ENCODE peak calls at places on chromosomes 3 and 15, in five cellular contexts. B, Z, V, H and G are unnamed samples. For H3K36me3 and H3K4me1, the result is how much of the 10 kb centered on the place peaks cover.

GRCh38 chr3:12829404-12829803 is 12.0 kb downstream of the RPL32 start:
- DNase-seq in Z (no peak), B (no peak), V (no peak), H (no peak), G (no peak)

GRCh38 chr3:177381070-177381469 is 183.8 kb upstream of the TBL1XR1 start:
- DNase-seq in B (no peak), V (no peak), Z (no peak), H (no peak), G (no peak)

GRCh38 chr3:194374930-194375329 is 5.4 kb upstream of the LRRC15 start:
- DNase-seq in H (no peak), Z (no peak), V (no peak), B (no peak), G (no peak)

GRCh38 chr3:187522890-187523289 is 147.3 kb downstream of the SST start:
- DNase-seq in V (no peak), B (no peak), Z (no peak), H (no peak), G (no peak)

GRCh38 chr15:70361106-70361505 is 263.4 kb upstream of the TLE3 start:
- DNase-seq in Z (no peak), V (no peak), H (no peak), B (no peak), G (no peak)

GRCh38 chr3:76664816-76665215 is 375.1 kb upstream of the ROBO2 start:
- DNase-seq in B (no peak), H (no peak), V (no peak), Z (no peak), G (no peak)

GRCh38 chr3:156360116-156360515 is 194.8 kb downstream of the SSR3 start:
- DNase-seq in Z (no peak), B (no peak), H (no peak), V (no peak), G (no peak)

GRCh38 chr3:177057768-177058167 is 139.5 kb downstream of the TBL1XR1 start:
- DNase-seq in V (peak), B (no peak), Z (peak), H (no peak), G (no peak)

GRCh38 chr3:13159890-13160289 is 86.7 kb upstream of the IQSEC1 start:
- DNase-seq in Z (no peak), H (no peak), V (no peak), B (no peak), G (no peak)

GRCh38 chr3:99911433-99911832 is 93.8 kb downstream of the CMSS1 start:
- DNase-seq in V (no peak), Z (no peak), H (no peak), B (no peak), G (no peak)

GRCh38 chr3:136778865-136779264 is 26.7 kb upstream of the STAG1 start:
- DNase-seq in B (no peak), V (no peak), H (no peak), Z (no peak), G (no peak)

GRCh38 chr15:98923159-98923558 is 84.4 kb downstream of the PGPEP1L start:
- DNase-seq in Z (no peak), H (no peak), V (no peak), B (peak), G (no peak)
- H3K36me3 ChIP-seq in Z (under half), H (under half), V (under half), B (under half), G (under half)

GRCh38 chr15:80816049-80816653 is 37.0 kb downstream of the CEMIP start:
- DNase-seq in H (no peak), V (no peak), Z (no peak), B (no peak), G (no peak)
- H3K4me1 ChIP-seq in H (under half), V (under half), Z (under half), B (under half), G (under half)

DNA sequence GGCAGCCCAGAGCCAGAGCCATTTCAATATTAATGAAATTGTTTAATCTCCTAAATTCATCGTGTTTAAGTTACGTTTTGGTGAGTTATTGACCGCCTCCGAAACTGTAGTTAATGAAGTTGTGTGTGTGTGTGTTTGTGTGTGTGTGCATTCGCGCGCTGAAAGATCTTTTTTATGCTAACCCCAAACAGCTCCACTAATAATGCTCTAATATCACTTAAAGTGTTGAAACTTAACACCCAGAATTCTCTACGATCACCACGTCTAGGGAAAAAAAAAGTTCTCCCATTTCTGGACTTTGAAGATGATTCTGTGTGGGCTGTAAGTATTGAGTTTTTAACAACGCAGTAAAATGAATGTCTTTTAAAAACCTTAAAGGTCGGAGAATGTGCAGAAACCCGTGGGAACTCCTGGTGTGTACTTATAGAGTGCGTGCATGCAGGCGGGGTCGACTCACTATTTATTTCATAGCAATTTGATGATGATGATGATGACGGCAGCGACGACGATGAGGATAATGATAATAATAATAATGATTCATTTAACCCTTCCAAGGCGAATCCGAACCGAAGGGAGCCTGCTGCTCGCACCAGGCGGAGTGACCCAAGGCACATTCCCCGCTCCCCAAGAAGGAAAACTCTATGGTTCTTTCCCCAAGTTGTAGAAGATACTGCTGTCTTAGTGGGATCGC is 1.4 kb upstream of the FOXB1 start:
- DNase-seq in B (no peak), H (no peak), Z (no peak), V (no peak), G (no peak)
- H3K4me3 ChIP-seq in B (no peak), H (no peak), Z (no peak), V (no peak), G (no peak)

GRCh38 chr3:11310258-11310657 is 38.1 kb downstream of the ATG7 start:
- DNase-seq in H (no peak), Z (no peak), B (no peak), V (no peak), G (no peak)
- H3K36me3 ChIP-seq in H (under half), Z (under half), B (under half), V (under half), G (under half)

DNA sequence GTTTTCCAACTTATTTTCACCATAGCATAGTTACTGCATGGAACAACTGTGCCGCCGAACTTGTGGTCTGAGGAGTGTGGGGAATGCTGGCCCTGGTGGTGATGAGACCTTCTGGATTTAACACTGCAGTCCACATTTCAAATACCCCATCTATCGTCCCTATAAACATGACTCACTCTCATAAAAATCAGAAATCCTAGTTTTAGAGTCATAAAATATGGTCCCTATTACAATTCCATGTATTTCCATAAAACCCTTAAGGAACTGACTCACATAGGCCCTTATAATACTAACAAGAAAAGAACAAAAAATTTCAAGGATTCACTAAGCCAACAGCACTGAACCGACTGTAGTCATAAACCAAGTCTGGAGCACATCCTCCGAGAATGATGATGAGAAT is 147.2 kb downstream of the FOXP1 start:
- DNase-seq in V (no peak), Z (no peak), B (no peak), H (no peak), G (no peak)
- H3K4me1 ChIP-seq in V (half or more), Z (under half), B (under half), H (under half), G (under half)

DNA sequence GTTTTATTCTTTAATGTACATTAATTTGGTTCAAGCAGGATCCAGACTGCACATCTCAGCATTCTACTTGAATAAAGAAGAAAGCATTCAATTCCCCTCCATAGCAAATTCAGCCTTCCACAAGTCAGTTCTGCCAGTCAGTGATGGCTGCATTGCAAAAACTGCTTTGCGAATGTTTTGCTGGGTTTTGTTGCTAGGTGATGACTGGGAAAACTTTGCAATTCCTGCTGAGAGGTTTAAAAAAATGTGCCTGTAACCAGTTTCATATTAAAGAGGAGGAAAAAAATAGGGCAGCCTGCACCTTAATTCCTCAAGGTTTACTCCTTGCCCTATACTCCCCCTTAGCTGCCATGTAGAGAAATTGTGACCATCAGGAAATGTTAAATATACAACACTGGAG is 225.6 kb upstream of the ATP11B start:
- DNase-seq in H (no peak), V (no peak), B (no peak), Z (peak), G (no peak)
- H3K4me3 ChIP-seq in H (no peak), V (no peak), B (no peak), Z (no peak), G (no peak)